ENCODE peak calls at places on chromosomes 4 and X, in nine cellular contexts. Z is thoracic aorta; E is neural crest cell; B is progenitor cell of endocrine pancreas; V is transverse colon; U is endothelial cell; M is heart right ventricle; F is H1; Q is CD4-positive, alpha-beta T cell. I is an unnamed sample.

GRCh38 chr4:119652978-119653377 is 24.4 kb upstream of the PDE5A start:
- DNase-seq in Z (no peak), E (no peak), B (no peak), V (no peak), U (no peak), M (no peak), F (no peak), Q (no peak), I (no peak)

GRCh38 chr4:157172011-157172410 is 48.5 kb upstream of the GRIA2 start:
- DNase-seq in Z (no peak), E (no peak), B (no peak), V (no peak), U (no peak), M (no peak), F (no peak), Q (no peak), I (no peak)

GRCh38 chrX:79557212-79557611 is 190.1 kb upstream of the ITM2A start:
- DNase-seq in Z (no peak), E (no peak), B (no peak), V (no peak), U (no peak), M (no peak), F (no peak), Q (no peak), I (no peak)

GRCh38 chrX:134548257-134548732 is 88.3 kb downstream of the HPRT1 start:
- DNase-seq in Z (no peak), E (no peak), B (no peak), V (no peak), U (no peak), M (no peak), F (no peak), Q (no peak), I (no peak)

GRCh38 chr4:186202490-186203140 is 11.2 kb downstream of the CYP4V2 start:
- DNase-seq in Z (no peak), E (no peak), B (no peak), V (no peak), U (no peak), M (no peak), F (no peak), Q (no peak), I (no peak)

GRCh38 chrX:25869761-25870160 is 268.4 kb upstream of the MAGEB18 start:
- DNase-seq in Z (no peak), E (no peak), B (no peak), V (no peak), U (no peak), M (no peak), F (no peak), Q (no peak), I (no peak)

GRCh38 chr4:39698424-39699009 is 581 bp downstream of the UBE2K start:
- DNase-seq in Z (no peak), E (peak; percentile 52), B (peak; percentile 34), V (peak; percentile 59), U (peak; percentile 58), M (peak; percentile 55), F (no peak), Q (peak; percentile 19), I (peak; percentile 74)

GRCh38 chr4:76252271-76252653 is 741 bp downstream of the FAM47E start:
- DNase-seq in Z (no peak), E (no peak), B (no peak), V (no peak), U (no peak), M (no peak), F (no peak), Q (no peak), I (no peak)

GRCh38 chr4:180664766-180665368 is 1578.3 kb upstream of the TENM3 start:
- DNase-seq in Z (no peak), E (peak; percentile 81), B (peak; percentile 60), V (peak; percentile 56), U (peak; percentile 77), M (peak; percentile 70), F (peak; percentile 17), Q (peak; percentile 8), I (no peak)

GRCh38 chrX:129634541-129634940 is 20.2 kb downstream of the APLN start:
- DNase-seq in Z (no peak), E (peak; percentile 46), B (no peak), V (no peak), U (no peak), M (no peak), F (no peak), Q (no peak), I (no peak)

GRCh38 chrX:48835524-48836329 is at the start of gene PCSK1N:
- DNase-seq in Z (no peak), E (peak; percentile 32), B (no peak), V (no peak), U (no peak), M (no peak), F (no peak), Q (peak; percentile 11), I (no peak)

GRCh38 chrX:19152762-19153161 is 30.5 kb upstream of the ADGRG2 start:
- DNase-seq in Z (no peak), E (no peak), B (no peak), V (no peak), U (no peak), M (no peak), F (no peak), Q (no peak), I (no peak)

GRCh38 chr4:185318679-185319078 is 77.0 kb downstream of the LRP2BP start:
- DNase-seq in Z (no peak), E (no peak), B (no peak), V (no peak), U (no peak), M (no peak), F (no peak), Q (no peak), I (no peak)

GRCh38 chr4:89248879-89249281 is 58.7 kb downstream of the GPRIN3 start:
- DNase-seq in Z (no peak), E (no peak), B (no peak), V (no peak), U (no peak), M (no peak), F (no peak), Q (no peak), I (no peak)

GRCh38 chrX:107715331-107716044 is 60.1 kb downstream of the TSC22D3 start:
- DNase-seq in Z (no peak), E (no peak), B (no peak), V (peak; percentile 11), U (no peak), M (no peak), F (no peak), Q (no peak), I (no peak)

GRCh38 chrX:44019911-44020310 is 46.7 kb upstream of the NDP start:
- DNase-seq in Z (no peak), E (no peak), B (no peak), V (no peak), U (no peak), M (no peak), F (no peak), Q (no peak), I (no peak)

DNA sequence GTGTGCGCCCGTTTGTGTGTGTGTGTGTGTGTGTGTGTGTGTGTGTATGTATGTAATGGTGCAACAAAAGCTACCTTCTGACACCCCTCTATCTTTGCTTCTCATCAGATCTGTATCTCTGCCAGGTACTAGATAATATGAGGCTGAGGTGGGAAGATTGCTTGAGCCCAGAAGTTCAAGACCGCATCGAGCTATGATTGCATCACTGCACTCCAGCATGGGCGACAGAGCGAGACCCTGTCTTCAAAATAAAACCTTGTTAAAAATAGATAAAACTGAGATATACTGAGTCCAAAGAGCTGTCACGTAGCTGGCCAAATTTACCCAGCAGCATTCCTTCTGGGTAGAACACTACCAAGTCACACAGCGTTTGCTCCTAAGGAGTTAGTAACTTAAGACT is 18.4 kb downstream of the NLGN4X start:
- DNase-seq in Z (no peak), E (no peak), B (no peak), V (no peak), U (no peak), M (no peak), F (no peak), Q (no peak), I (no peak)
- TF ChIP-seq CTCF in Z (no peak), E (no peak), B (no peak), V (no peak), U (no peak), M (no peak), F (no peak), Q (no peak), I (no peak)

GRCh38 chrX:136691028-136691809 is 43.3 kb downstream of the CD40LG start:
- DNase-seq in Z (no peak), E (no peak), B (no peak), V (no peak), U (no peak), M (no peak), F (no peak), Q (no peak), I (no peak)

GRCh38 chrX:136692271-136692670 is 44.3 kb downstream of the CD40LG start:
- DNase-seq in Z (no peak), E (no peak), B (no peak), V (no peak), U (no peak), M (no peak), F (no peak), Q (no peak), I (no peak)

GRCh38 chrX:136689441-136689840 is 41.5 kb downstream of the CD40LG start:
- DNase-seq in Z (no peak), E (no peak), B (no peak), V (no peak), U (no peak), M (no peak), F (no peak), Q (no peak), I (no peak)

GRCh38 chrX:136694491-136695087 is 46.6 kb downstream of the CD40LG start:
- DNase-seq in Z (no peak), E (no peak), B (no peak), V (no peak), U (no peak), M (no peak), F (no peak), Q (no peak), I (no peak)
- TF ChIP-seq CTCF in Z (peak; percentile 37), E (peak; percentile 80), B (peak; percentile 71), V (peak; percentile 58), U (peak; percentile 35), M (peak; percentile 47), F (no peak), Q (peak; percentile 66), I (peak; percentile 84)

GRCh38 chr4:105666693-105667092 is 41.8 kb downstream of the INTS12 start:
- DNase-seq in Z (no peak), E (no peak), B (no peak), V (no peak), U (no peak), M (no peak), F (no peak), Q (no peak), I (no peak)
- TF ChIP-seq CTCF in Z (no peak), E (no peak), B (peak; percentile 39), V (peak; percentile 22), U (no peak), M (peak; percentile 52), F (no peak), Q (no peak), I (peak; percentile 51)

DNA sequence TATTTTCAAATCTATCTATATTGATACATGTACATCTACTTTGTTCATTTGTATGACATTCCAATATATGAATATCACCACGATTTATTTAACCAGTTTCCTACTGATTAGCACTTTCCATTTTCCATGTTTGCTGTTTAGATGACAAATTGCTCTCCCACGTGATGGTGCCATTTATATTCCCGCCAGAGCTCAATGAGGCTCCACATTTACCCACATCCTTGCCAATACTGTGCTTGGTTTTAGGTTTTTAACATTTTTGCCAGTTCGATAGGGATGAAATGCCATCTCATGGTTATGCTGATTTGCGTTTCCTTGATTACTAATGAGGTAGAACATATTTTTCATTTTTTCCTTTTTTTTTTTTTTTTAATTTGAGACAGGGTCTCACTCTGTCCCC is 86.7 kb upstream of the TRIM2 start:
- DNase-seq in Z (no peak), E (no peak), B (no peak), V (no peak), U (no peak), M (no peak), F (no peak), Q (no peak), I (no peak)
- TF ChIP-seq CTCF in Z (no peak), E (no peak), B (no peak), V (no peak), U (no peak), M (no peak), F (no peak), Q (no peak), I (no peak)